ENCODE peak calls at places on chromosomes 5 and 9, in six cellular contexts. T is tibial artery; H is M059J; Z is T-helper 2 cell; I is CD8-positive, alpha-beta memory T cell; V is RWPE1. Y is an unnamed sample.

GRCh38 chr5:1140188-1140817 is 28.4 kb upstream of the SLC12A7 start:
- DNase-seq in T (no peak), H (peak), Z (peak), I (peak), V (peak), Y (no peak)

GRCh38 chr9:114677418-114677817 is 4.6 kb downstream of the TEX48 start:
- DNase-seq in T (no peak), H (peak), Z (no peak), I (no peak), V (peak), Y (peak)

GRCh38 chr9:92481029-92481633 is 1.2 kb downstream of the ASPN start:
- DNase-seq in T (no peak), H (peak), Z (peak), I (no peak), V (peak), Y (no peak)

GRCh38 chr9:78778314-78778713 is 481.4 kb downstream of the PSAT1 start:
- DNase-seq in T (no peak), H (no peak), Z (no peak), I (no peak), V (no peak), Y (no peak)

GRCh38 chr9:70816316-70816715 is 305.1 kb downstream of the TRPM3 start:
- DNase-seq in T (no peak), H (no peak), Z (no peak), I (no peak), V (no peak), Y (no peak)

GRCh38 chr9:34675048-34675714 is 12.7 kb upstream of the CCL27 start:
- DNase-seq in T (no peak), H (peak), Z (peak), I (peak), V (peak), Y (no peak)

GRCh38 chr5:133304707-133305216 is 252.9 kb downstream of the HSPA4 start:
- DNase-seq in T (no peak), H (no peak), Z (no peak), I (no peak), V (no peak), Y (no peak)

GRCh38 chr5:69046375-69046957 is 47.3 kb upstream of the SLC30A5 start:
- DNase-seq in T (no peak), H (peak), Z (peak), I (no peak), V (no peak), Y (no peak)

GRCh38 chr9:123365287-123365880 is 9.4 kb downstream of the CRB2 start:
- DNase-seq in T (no peak), H (no peak), Z (no peak), I (no peak), V (no peak), Y (no peak)

GRCh38 chr5:159003045-159004030 is 96.4 kb downstream of the EBF1 start:
- DNase-seq in T (no peak), H (peak), Z (peak), I (no peak), V (peak), Y (no peak)

GRCh38 chr9:130310456-130310855 is 44.9 kb downstream of the HMCN2 start:
- DNase-seq in T (no peak), H (no peak), Z (no peak), I (no peak), V (no peak), Y (no peak)

GRCh38 chr5:149421834-149422233 is 42.7 kb upstream of the IL17B start:
- DNase-seq in T (no peak), H (no peak), Z (no peak), I (no peak), V (no peak), Y (no peak)

GRCh38 chr5:10354048-10354872 is 765 bp downstream of the MARCHF6 start:
- DNase-seq in T (no peak), H (peak), Z (peak), I (peak), V (no peak), Y (no peak)

GRCh38 chr9:92534199-92535159 is 1.3 kb downstream of the ECM2 start:
- DNase-seq in T (no peak), H (no peak), Z (peak), I (no peak), V (no peak), Y (no peak)

GRCh38 chr9:114580609-114581193 is 6.9 kb upstream of the ATP6V1G1 start:
- DNase-seq in T (no peak), H (no peak), Z (no peak), I (no peak), V (no peak), Y (no peak)

GRCh38 chr5:151648988-151649387 is 37.7 kb downstream of the SPARC start:
- DNase-seq in T (no peak), H (no peak), Z (no peak), I (no peak), V (no peak), Y (no peak)

GRCh38 chr9:138022756-138023393 is 145.3 kb downstream of the CACNA1B start:
- DNase-seq in T (peak), H (no peak), Z (no peak), I (no peak), V (no peak), Y (no peak)

Y was measured in keratinocyte.